ENCODE peak calls at places on chromosomes 4 and X, in eight cellular contexts. W is HFFc6; G is K562; J is astrocyte of the cerebellum; B is adipocyte; F is GM04504; I is stimulated activated CD4-positive, alpha-beta T cell treated with anti-CD3 and anti-CD28 coated beads, Interleukin-2, amount 100 ng/mL, for 48 hours; C is left lung. V is an unnamed sample.

GRCh38 chr4:82380344-82380743 is 6.6 kb upstream of the HNRNPD start:
- DNase-seq in W (no peak), G (no peak), J (no peak), B (no peak), F (no peak), I (no peak), C (no peak), V (no peak)

GRCh38 chrX:23742693-23743622 is at the start of gene ACOT9:
- DNase-seq in W (peak; percentile 94), G (peak; percentile 93), J (peak; percentile 83), B (peak; percentile 94), F (peak; percentile 85), I (peak; percentile 61), C (peak; percentile 94), V (peak; percentile 43)

GRCh38 chr4:73335717-73336116 is 68.4 kb upstream of the ALB start:
- DNase-seq in W (no peak), G (no peak), J (no peak), B (no peak), F (no peak), I (no peak), C (no peak), V (no peak)

GRCh38 chr4:112076919-112077608 is 68.2 kb upstream of the FAM241A start:
- DNase-seq in W (no peak), G (no peak), J (no peak), B (no peak), F (no peak), I (no peak), C (no peak), V (no peak)

GRCh38 chr4:135269125-135269772 is 1067.7 kb upstream of the PABPC4L start:
- DNase-seq in W (no peak), G (no peak), J (no peak), B (no peak), F (no peak), I (no peak), C (no peak), V (no peak)

GRCh38 chr4:139875456-139875855 is 209.8 kb downstream of the MGST2 start:
- DNase-seq in W (no peak), G (no peak), J (no peak), B (no peak), F (no peak), I (no peak), C (no peak), V (no peak)

GRCh38 chr4:99144070-99144469 is at the start of gene ADH4:
- DNase-seq in W (no peak), G (no peak), J (no peak), B (peak; percentile 24), F (no peak), I (no peak), C (no peak), V (no peak)

GRCh38 chrX:75546724-75547123 is 23.9 kb upstream of the ZDHHC15 start:
- DNase-seq in W (no peak), G (no peak), J (no peak), B (no peak), F (no peak), I (no peak), C (no peak), V (no peak)

GRCh38 chr4:7967501-7968261 is 28.0 kb upstream of the AFAP1 start:
- DNase-seq in W (no peak), G (no peak), J (no peak), B (no peak), F (no peak), I (no peak), C (no peak), V (peak; percentile 73)

GRCh38 chr4:25703731-25704388 is 48.2 kb downstream of the SLC34A2 start:
- DNase-seq in W (peak; percentile 37), G (no peak), J (no peak), B (no peak), F (no peak), I (no peak), C (no peak), V (no peak)

GRCh38 chr4:26131711-26132110 is 189.1 kb upstream of the RBPJ start:
- DNase-seq in W (no peak), G (no peak), J (no peak), B (no peak), F (no peak), I (no peak), C (no peak), V (no peak)

GRCh38 chrX:51893931-51894696 is 691 bp downstream of the MAGED1 start:
- DNase-seq in W (no peak), G (no peak), J (no peak), B (peak; percentile 39), F (no peak), I (no peak), C (peak; percentile 42), V (no peak)

GRCh38 chrX:3960952-3961351 is 247.5 kb upstream of the PRKX start:
- DNase-seq in W (no peak), G (no peak), J (no peak), B (no peak), F (no peak), I (no peak), C (no peak), V (no peak)

GRCh38 chr4:73867783-73868182 is 1.4 kb upstream of the CXCL1 start:
- DNase-seq in W (no peak), G (peak; percentile 16), J (no peak), B (no peak), F (no peak), I (no peak), C (no peak), V (no peak)

GRCh38 chr4:30724217-30724616 is 4.0 kb downstream of the PCDH7 start:
- DNase-seq in W (no peak), G (no peak), J (no peak), B (no peak), F (no peak), I (no peak), C (no peak), V (no peak)

GRCh38 chr4:91322961-91323360 is 980.8 kb upstream of the GRID2 start:
- DNase-seq in W (no peak), G (no peak), J (no peak), B (no peak), F (no peak), I (no peak), C (no peak), V (no peak)

GRCh38 chr4:105548483-105548882 is 3.9 kb upstream of the ARHGEF38 start:
- DNase-seq in W (no peak), G (no peak), J (peak; percentile 3), B (no peak), F (no peak), I (no peak), C (no peak), V (no peak)

GRCh38 chr4:186942745-186943606 is 219.3 kb upstream of the FAT1 start:
- DNase-seq in W (no peak), G (no peak), J (no peak), B (peak; percentile 59), F (no peak), I (no peak), C (no peak), V (no peak)

GRCh38 chrX:116198810-116199209 is 28.3 kb downstream of the AGTR2 start:
- DNase-seq in W (no peak), G (no peak), J (no peak), B (peak; percentile 0), F (no peak), I (no peak), C (no peak), V (no peak)

GRCh38 chr4:45155081-45155777 is 428.9 kb upstream of the GNPDA2 start:
- DNase-seq in W (no peak), G (no peak), J (peak; percentile 78), B (no peak), F (no peak), I (no peak), C (no peak), V (no peak)

GRCh38 chr4:74675673-74676279 is 118.5 kb downstream of the BTC start:
- DNase-seq in W (peak; percentile 65), G (peak; percentile 60), J (peak; percentile 62), B (peak; percentile 89), F (peak; percentile 28), I (no peak), C (no peak), V (no peak)

GRCh38 chr4:173264245-173264959 is 69.8 kb downstream of the HMGB2 start:
- DNase-seq in W (no peak), G (peak; percentile 76), J (no peak), B (peak; percentile 62), F (no peak), I (no peak), C (no peak), V (peak; percentile 24)

GRCh38 chr4:183919173-183919572 is 14.1 kb downstream of the STOX2 start:
- DNase-seq in W (no peak), G (no peak), J (no peak), B (no peak), F (no peak), I (no peak), C (no peak), V (no peak)

GRCh38 chr4:82645868-82646267 is 84.1 kb upstream of the TMEM150C start:
- DNase-seq in W (no peak), G (no peak), J (no peak), B (no peak), F (no peak), I (no peak), C (no peak), V (no peak)

GRCh38 chr4:98510757-98511517 is 147.5 kb downstream of the TSPAN5 start:
- DNase-seq in W (peak; percentile 81), G (no peak), J (peak; percentile 90), B (peak; percentile 92), F (peak; percentile 87), I (no peak), C (no peak), V (no peak)

GRCh38 chr4:112361181-112361791 is 64.1 kb downstream of the ALPK1 start:
- DNase-seq in W (peak; percentile 1), G (no peak), J (peak; percentile 1), B (no peak), F (no peak), I (no peak), C (peak; percentile 13), V (no peak)

GRCh38 chrX:13487731-13488505 is 81.5 kb upstream of the EGFL6 start:
- DNase-seq in W (peak; percentile 87), G (peak; percentile 40), J (peak; percentile 64), B (peak; percentile 89), F (peak; percentile 74), I (peak; percentile 27), C (no peak), V (no peak)

GRCh38 chr4:14920759-14921313 is 81.4 kb upstream of the CPEB2 start:
- DNase-seq in W (no peak), G (no peak), J (no peak), B (no peak), F (no peak), I (no peak), C (no peak), V (no peak)

GRCh38 chrX:13747836-13748235 is 13.3 kb downstream of the OFD1 start:
- DNase-seq in W (peak; percentile 51), G (peak; percentile 13), J (peak; percentile 53), B (peak; percentile 73), F (peak; percentile 43), I (no peak), C (no peak), V (no peak)

GRCh38 chrX:109036624-109037023 is 300.3 kb upstream of the IRS4 start:
- DNase-seq in W (no peak), G (no peak), J (no peak), B (no peak), F (no peak), I (no peak), C (no peak), V (no peak)

GRCh38 chrX:97766496-97767095 is 882.9 kb downstream of the RPA4 start:
- DNase-seq in W (no peak), G (no peak), J (no peak), B (no peak), F (no peak), I (no peak), C (no peak), V (no peak)

GRCh38 chr4:1193206-1194027 is 21.0 kb upstream of the SPON2 start:
- DNase-seq in W (no peak), G (no peak), J (no peak), B (no peak), F (no peak), I (no peak), C (no peak), V (no peak)

GRCh38 chr4:114926508-114926907 is 186.9 kb downstream of the NDST4 start:
- DNase-seq in W (no peak), G (no peak), J (no peak), B (no peak), F (no peak), I (no peak), C (no peak), V (no peak)

GRCh38 chr4:5378002-5378401 is 326.7 kb downstream of the STK32B start:
- DNase-seq in W (no peak), G (peak; percentile 42), J (no peak), B (peak; percentile 54), F (no peak), I (no peak), C (no peak), V (peak; percentile 5)

V was measured in CMK.